ENCODE peak calls at places on chromosomes 4 and X, in nine cellular contexts. Z is mammary epithelial cell; P is mucosa of descending colon; C is tibial nerve; B is CD8-positive, alpha-beta memory T cell; N is PC-3; F is uterus; D is naive thymus-derived CD4-positive, alpha-beta T cell; W is sigmoid colon. I is an unnamed sample. For H3K4me1, the result is how much of the 10 kb centered on the place peaks cover.

GRCh38 chr4:177032341-177032740 is 239.6 kb upstream of the VEGFC start:
- DNase-seq in P (no peak), D (no peak), B (no peak), F (no peak), Z (no peak), C (no peak), N (no peak), W (no peak), I (no peak)

GRCh38 chrX:115592997-115593734 is 32.2 kb downstream of the PLS3 start:
- DNase-seq in Z (peak), N (peak), F (no peak), P (no peak), D (no peak), B (no peak), C (no peak), W (no peak), I (no peak)

GRCh38 chr4:25949166-25949748 is 35.2 kb downstream of the SMIM20 start:
- DNase-seq in W (no peak), N (no peak), C (no peak), D (no peak), P (peak), Z (no peak), B (no peak), F (no peak), I (no peak)

GRCh38 chr4:54189140-54189539 is 40.0 kb upstream of the PDGFRA start:
- DNase-seq in F (no peak), D (no peak), Z (no peak), W (no peak), B (no peak), N (no peak), C (no peak), P (no peak), I (no peak)

GRCh38 chr4:35087216-35087615 is 1157.1 kb downstream of the ARAP2 start:
- DNase-seq in D (no peak), C (no peak), W (no peak), F (no peak), N (no peak), B (no peak), Z (no peak), P (no peak), I (no peak)

GRCh38 chr4:19999331-19999730 is 252.4 kb upstream of the SLIT2 start:
- DNase-seq in B (no peak), W (no peak), N (no peak), D (no peak), P (no peak), Z (no peak), C (no peak), F (no peak), I (no peak)

GRCh38 chrX:138754861-138755260 is 43.3 kb upstream of the FGF13 start:
- DNase-seq in W (no peak), N (peak), D (no peak), B (no peak), Z (peak), P (no peak), F (no peak), C (no peak), I (no peak)

GRCh38 chr4:93169966-93170365 is 658.6 kb upstream of the ATOH1 start:
- DNase-seq in P (no peak), B (no peak), F (no peak), N (no peak), Z (no peak), C (no peak), W (no peak), D (no peak), I (no peak)

GRCh38 chrX:132219343-132219768 is at the start of gene RAP2C:
- DNase-seq in C (peak), Z (peak), W (peak), N (peak), P (peak), F (peak), D (peak), B (peak), I (peak)

GRCh38 chr4:100986360-100986868 is 360.9 kb downstream of the PPP3CA start:
- DNase-seq in W (no peak), Z (no peak), D (no peak), C (no peak), N (no peak), F (no peak), P (no peak), B (no peak), I (no peak)

GRCh38 chrX:38516196-38516595 is 45.1 kb upstream of the TSPAN7 start:
- DNase-seq in P (no peak), D (no peak), W (no peak), Z (peak), C (no peak), N (no peak), B (no peak), F (no peak), I (no peak)

GRCh38 chr4:175447006-175447405 is 365.1 kb downstream of the GPM6A start:
- DNase-seq in N (no peak), B (no peak), P (no peak), D (no peak), W (no peak), F (no peak), C (no peak), Z (no peak), I (no peak)

GRCh38 chr4:13492752-13493151 is 8.6 kb upstream of the RAB28 start:
- DNase-seq in C (no peak), P (no peak), Z (no peak), N (no peak), F (no peak), D (no peak), B (no peak), W (no peak), I (no peak)

GRCh38 chr4:70954032-70954431 is 39.4 kb upstream of the DCK start:
- DNase-seq in F (no peak), P (no peak), W (no peak), Z (no peak), B (no peak), N (no peak), D (no peak), C (no peak), I (no peak)

GRCh38 chr4:158535130-158535614 is 13.5 kb downstream of the RXFP1 start:
- DNase-seq in W (no peak), N (peak), P (no peak), F (no peak), C (no peak), B (no peak), D (no peak), Z (peak), I (no peak)

GRCh38 chr4:173878701-173879100 is 348.7 kb upstream of the HAND2 start:
- DNase-seq in F (peak), D (no peak), C (no peak), N (no peak), B (no peak), P (peak), Z (no peak), W (no peak), I (peak)
- H3K4me3 ChIP-seq in F (no peak), D (no peak), C (no peak), N (no peak), B (no peak), P (no peak), Z (no peak), W (no peak), I (no peak)

DNA sequence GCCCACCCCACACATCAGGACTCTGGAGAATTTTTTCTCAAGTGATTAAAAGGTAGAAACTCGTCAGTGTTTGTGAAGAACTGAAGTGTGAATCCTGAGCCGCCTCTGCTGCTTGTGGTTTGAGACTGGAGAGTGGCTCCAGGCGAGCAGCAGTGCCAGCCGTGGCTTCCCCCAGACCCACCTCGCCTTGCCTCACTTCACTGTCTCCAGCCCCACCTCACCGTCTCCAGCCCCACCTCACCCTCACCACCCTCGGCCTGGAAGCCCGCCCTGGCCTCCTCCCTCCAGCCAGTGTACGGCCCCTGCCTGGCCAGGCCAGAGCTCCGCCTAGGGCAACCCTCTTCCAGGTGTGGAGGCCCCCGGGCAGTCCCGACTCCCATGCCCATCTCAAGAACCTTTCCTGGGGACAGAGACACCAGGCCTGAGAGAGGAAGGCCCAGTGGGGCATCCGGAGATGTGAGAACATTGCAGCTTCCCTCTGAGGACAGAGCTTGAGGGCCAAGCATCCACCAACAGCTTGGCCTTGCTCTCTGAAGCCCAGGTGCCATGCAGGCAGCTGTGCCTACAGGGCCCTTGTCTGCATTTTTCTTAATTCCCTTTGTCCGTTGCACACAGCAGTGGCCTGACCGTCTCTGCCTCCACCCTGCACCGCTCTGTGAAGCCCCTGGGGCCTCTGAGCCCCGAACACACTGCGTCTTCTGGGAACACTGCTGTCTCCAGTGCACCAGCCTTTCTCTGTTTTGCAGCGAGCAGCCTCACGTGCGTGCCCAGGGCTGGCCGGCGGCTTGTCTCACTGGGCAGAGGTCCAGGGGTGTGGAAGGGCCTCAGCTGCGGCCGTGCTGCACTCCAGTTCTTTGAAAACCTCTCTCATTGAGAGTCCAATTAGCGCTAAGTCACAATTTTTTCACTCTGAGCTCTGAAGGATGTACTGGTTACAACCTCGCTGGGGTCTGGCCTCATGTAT is 13.8 kb downstream of the SH3BP2 start:
- DNase-seq in F (peak), P (peak), W (peak), C (peak), B (no peak), Z (no peak), D (no peak), N (no peak), I (no peak)
- H3K4me1 ChIP-seq in F (under half), P (half or more), W (half or more), C (under half), B (under half), Z (under half), D (under half), N (under half), I (under half)

GRCh38 chrX:77892887-77893286 is 2.3 kb downstream of the MAGT1 start:
- DNase-seq in N (no peak), C (no peak), F (no peak), B (no peak), D (no peak), P (no peak), Z (no peak), W (no peak), I (no peak)

GRCh38 chrX:77899081-77899828 is at the start of gene COX7B:
- DNase-seq in N (peak), Z (peak), W (peak), F (peak), B (peak), C (peak), P (peak), D (peak), I (peak)

GRCh38 chrX:77894921-77895886 is at the start of gene MAGT1:
- DNase-seq in Z (peak), F (peak), W (peak), D (peak), P (peak), B (peak), N (peak), C (peak), I (peak)

DNA sequence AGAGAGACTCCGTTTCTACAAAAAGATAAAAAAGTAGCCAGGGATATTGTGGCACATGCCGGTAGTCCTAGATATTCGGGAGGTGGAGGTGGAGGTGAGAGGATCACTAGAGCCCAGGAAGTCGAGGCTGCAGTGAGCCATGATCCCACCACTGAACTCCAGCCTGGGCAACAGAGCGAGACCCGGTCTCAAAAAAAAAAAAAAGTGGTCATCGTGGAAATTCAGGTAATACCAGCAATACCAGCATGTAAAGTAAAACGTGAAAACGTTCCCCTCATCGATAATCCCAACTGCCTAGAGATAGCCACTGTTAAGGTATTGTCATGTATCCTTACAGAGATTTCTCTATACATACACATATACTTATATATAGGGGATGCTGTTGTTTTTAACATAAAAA is 1.5 kb downstream of the MAGT1 start:
- DNase-seq in Z (no peak), W (no peak), F (no peak), B (no peak), N (no peak), P (no peak), D (no peak), C (no peak), I (no peak)
- H3K4me3 ChIP-seq in Z (peak), W (no peak), F (no peak), B (no peak), N (peak), P (no peak), D (no peak), C (no peak), I (no peak)

GRCh38 chr4:86896596-86896995 is 4.4 kb upstream of the C4orf36 start:
- DNase-seq in B (no peak), C (no peak), P (no peak), F (no peak), D (no peak), Z (no peak), W (no peak), N (no peak), I (peak)
- H3K4me1 ChIP-seq in B (under half), C (under half), P (under half), F (under half), D (under half), Z (under half), W (under half), N (under half), I (under half)

GRCh38 chrX:140503230-140503585 is 1.7 kb downstream of the SOX3 start:
- DNase-seq in W (no peak), N (no peak), P (no peak), F (no peak), D (no peak), B (no peak), C (no peak), Z (no peak), I (no peak)

GRCh38 chrX:140503714-140504351 is 1.0 kb downstream of the SOX3 start:
- DNase-seq in C (no peak), Z (no peak), D (no peak), B (no peak), F (no peak), P (peak), W (no peak), N (no peak), I (peak)

GRCh38 chrX:140501940-140502468 is 2.9 kb downstream of the SOX3 start:
- DNase-seq in Z (no peak), N (no peak), W (no peak), B (no peak), P (no peak), D (no peak), C (no peak), F (no peak), I (no peak)

GRCh38 chrX:140501321-140501720 is 3.5 kb downstream of the SOX3 start:
- DNase-seq in C (no peak), Z (no peak), P (no peak), B (no peak), N (no peak), D (no peak), W (no peak), F (no peak), I (no peak)

DNA sequence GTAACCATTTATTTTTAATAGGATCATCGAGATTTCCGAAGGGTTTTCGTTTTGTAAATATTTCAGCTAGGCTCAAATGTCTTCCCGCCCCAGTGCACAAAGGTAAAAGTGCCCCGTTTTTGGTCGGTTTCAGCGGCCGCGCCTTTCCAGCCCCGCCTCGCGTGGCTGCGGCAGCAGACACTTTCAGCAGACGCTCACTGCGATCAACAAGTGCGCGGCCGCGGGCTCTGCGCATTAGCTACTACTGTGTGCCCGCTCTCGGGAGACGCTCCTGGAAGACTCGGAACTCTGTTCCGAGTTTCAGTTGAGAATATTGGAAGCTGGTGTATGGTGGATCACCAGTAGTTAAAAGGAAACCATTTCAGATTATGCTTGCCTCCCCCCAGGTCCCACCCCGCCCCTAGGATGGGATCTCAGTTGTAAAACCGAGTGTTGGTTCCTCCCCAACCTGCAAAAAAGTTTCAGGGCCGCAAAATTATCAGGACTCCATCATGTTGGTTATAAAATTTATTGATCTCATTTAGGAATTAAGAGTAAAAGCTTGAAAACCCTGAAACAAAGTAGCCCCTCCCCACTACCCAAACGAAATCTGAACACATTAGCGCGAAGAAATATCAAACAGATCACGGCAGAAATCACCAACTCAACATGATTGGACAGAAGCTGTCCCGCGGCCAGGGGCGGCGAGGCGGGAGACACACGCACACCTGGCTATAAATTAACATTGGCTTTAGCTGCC is 2.2 kb downstream of the SOX3 start:
- DNase-seq in D (no peak), C (no peak), F (no peak), W (no peak), Z (no peak), N (no peak), P (no peak), B (no peak), I (no peak)
- H3K4me3 ChIP-seq in D (no peak), C (no peak), F (no peak), W (no peak), Z (no peak), N (peak), P (no peak), B (no peak), I (no peak)

GRCh38 chrX:81868979-81869378 is 667.1 kb downstream of the SH3BGRL start:
- DNase-seq in B (no peak), N (no peak), F (no peak), W (no peak), C (no peak), Z (no peak), P (no peak), D (no peak), I (no peak)
- H3K4me1 ChIP-seq in B (under half), N (under half), F (under half), W (under half), C (under half), Z (under half), P (under half), D (under half), I (under half)

DNA sequence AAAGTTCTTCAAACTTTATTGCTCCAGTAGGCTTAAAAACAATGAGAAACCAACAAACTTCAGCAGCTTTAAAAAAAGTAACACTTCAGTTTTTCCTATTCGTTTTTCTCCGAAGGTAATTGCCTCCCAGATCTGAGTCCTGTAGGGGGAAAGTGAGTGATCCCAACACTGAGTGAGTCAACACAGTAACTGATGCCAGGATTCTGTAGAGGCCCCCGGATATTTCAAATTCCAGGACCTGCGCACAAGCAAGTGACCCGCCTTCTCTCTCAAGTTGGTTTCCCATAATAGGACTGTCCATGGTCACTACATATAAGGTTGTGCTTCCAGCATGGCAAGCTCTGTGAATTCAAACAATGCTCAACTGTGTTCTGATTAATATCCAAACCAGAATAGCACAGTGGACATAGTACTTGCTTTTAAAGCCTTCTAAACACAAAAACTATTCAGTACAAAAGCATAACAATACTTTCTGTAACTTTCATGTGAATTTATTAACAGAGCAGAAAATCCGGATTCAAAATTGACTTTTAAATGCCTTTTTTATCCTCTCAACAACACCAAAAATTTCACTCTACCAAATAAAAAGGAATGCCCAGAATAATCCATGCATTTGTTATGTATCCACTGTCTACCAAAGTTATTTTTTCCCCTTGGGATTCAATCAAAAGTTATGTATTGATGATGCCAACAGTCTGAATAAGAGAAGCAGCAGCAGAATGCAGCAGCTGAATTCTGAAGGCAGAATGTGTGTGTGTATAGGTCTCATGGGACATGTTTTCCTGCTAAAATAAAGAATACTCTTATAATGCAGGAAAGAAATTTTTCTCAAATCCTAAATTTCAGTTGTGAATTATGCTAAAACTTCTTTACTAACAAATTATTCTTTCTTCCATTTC is at the start of gene DMD:
- DNase-seq in P (peak), B (no peak), W (peak), C (no peak), N (no peak), D (no peak), Z (peak), F (peak), I (no peak)
- H3K4me3 ChIP-seq in P (no peak), B (no peak), W (peak), C (peak), N (no peak), D (no peak), Z (peak), F (peak), I (no peak)

DNA sequence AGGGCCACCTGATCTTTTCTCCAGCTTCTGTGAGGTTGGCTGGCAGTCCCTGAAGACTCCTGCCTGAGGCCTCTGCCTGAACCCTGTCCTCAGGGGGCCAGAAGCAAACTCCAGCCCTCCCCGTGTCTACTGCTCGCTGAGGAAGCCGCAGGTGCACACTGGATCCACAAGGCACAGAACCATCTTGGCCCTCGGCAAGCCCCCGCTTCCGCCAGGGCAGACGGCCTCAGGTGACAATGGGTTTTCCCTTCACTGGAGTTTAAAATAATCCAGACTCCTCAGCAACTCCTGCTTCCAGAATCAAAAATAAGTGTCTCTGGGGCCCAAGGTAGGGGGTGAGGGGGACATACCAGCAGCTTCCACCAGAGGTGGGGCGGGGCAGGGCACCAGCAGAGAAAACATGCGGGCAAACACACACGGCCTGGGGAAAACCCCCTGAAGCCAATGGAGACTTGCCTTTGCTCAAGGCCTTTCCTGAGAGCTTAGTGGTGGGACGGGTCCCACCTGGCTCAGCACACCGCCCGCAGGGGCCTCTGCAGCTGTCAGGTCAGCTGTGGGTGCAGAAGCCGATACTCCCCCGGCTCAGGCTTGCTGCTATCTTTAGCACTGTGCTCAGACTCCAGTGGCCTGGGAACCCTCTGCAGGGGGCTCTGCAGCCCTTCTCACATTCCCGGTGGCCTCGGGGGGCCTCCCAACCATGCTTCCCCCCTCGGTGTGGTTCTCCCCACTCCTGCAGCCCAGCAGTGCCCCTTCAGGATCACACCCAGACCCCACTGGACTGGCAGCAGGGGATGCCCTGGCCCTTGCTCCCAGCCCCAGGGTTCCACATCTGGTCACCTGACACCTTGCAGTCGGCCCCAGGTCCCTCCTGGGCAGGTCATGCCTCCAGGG is 1.9 kb downstream of the MYL5 start:
- DNase-seq in F (no peak), D (no peak), P (peak), B (no peak), C (no peak), Z (no peak), W (no peak), N (no peak), I (no peak)
- H3K4me1 ChIP-seq in F (under half), D (under half), P (under half), B (under half), C (under half), Z (under half), W (under half), N (under half), I (under half)

I was measured in BE2C.